ENCODE peak calls at places on chromosomes 12 and 14, in six cellular contexts. L, Y, N, G, Q and B are unnamed samples.
A peak's percentile ranks its signal among the peaks of the same experiment; 100 is the strongest.

GRCh38 chr14:50667491-50668007 is 557 bp downstream of the SAV1 start:
- DNase-seq in L (no peak), Y (peak; percentile 58), N (no peak), G (no peak), Q (no peak), B (no peak)

GRCh38 chr14:67722293-67722692 is 20.6 kb downstream of the RDH12 start:
- DNase-seq in L (peak; percentile 56), Y (no peak), N (peak; percentile 30), G (no peak), Q (no peak), B (no peak)

GRCh38 chr14:58777541-58777979 is 139.8 kb downstream of the DACT1 start:
- DNase-seq in L (peak; percentile 70), Y (no peak), N (no peak), G (peak; percentile 28), Q (no peak), B (no peak)

GRCh38 chr12:4441355-4442330 is 4.0 kb downstream of the FGF6 start:
- DNase-seq in L (no peak), Y (peak; percentile 10), N (no peak), G (no peak), Q (no peak), B (no peak)

GRCh38 chr12:127998936-127999467 is 268.0 kb upstream of the TMEM132C start:
- DNase-seq in L (no peak), Y (no peak), N (no peak), G (no peak), Q (no peak), B (no peak)

GRCh38 chr12:51827925-51828818 is 20.3 kb downstream of the FIGNL2 start:
- DNase-seq in L (peak; percentile 58), Y (no peak), N (no peak), G (no peak), Q (peak; percentile 67), B (no peak)

GRCh38 chr14:52025310-52025709 is 36.0 kb downstream of the RTRAF start:
- DNase-seq in L (peak; percentile 97), Y (no peak), N (no peak), G (no peak), Q (no peak), B (no peak)

GRCh38 chr12:115646210-115646609 is 631.3 kb downstream of the MED13L start:
- DNase-seq in L (no peak), Y (no peak), N (no peak), G (no peak), Q (no peak), B (no peak)

GRCh38 chr12:120631097-120631496 is 9.3 kb upstream of the CABP1 start:
- DNase-seq in L (no peak), Y (no peak), N (no peak), G (no peak), Q (no peak), B (no peak)

GRCh38 chr14:68979722-68980552 is 835 bp upstream of the ACTN1 start:
- DNase-seq in L (no peak), Y (peak; percentile 12), N (peak; percentile 27), G (peak; percentile 22), Q (peak; percentile 22), B (no peak)

GRCh38 chr14:27181304-27181703 is 583.5 kb upstream of the NOVA1 start:
- DNase-seq in L (no peak), Y (no peak), N (no peak), G (no peak), Q (no peak), B (no peak)

GRCh38 chr12:103962493-103962892 is 3.2 kb upstream of the TDG start:
- DNase-seq in L (no peak), Y (no peak), N (no peak), G (no peak), Q (no peak), B (no peak)

GRCh38 chr12:51908876-51909592 is 1.7 kb downstream of the ACVRL1 start:
- DNase-seq in L (no peak), Y (no peak), N (no peak), G (no peak), Q (no peak), B (no peak)

GRCh38 chr12:104763163-104763805 is 194.8 kb downstream of the SLC41A2 start:
- DNase-seq in L (peak; percentile 35), Y (no peak), N (no peak), G (no peak), Q (no peak), B (no peak)

GRCh38 chr14:70698288-70698687 is 56.6 kb downstream of the TTC9 start:
- DNase-seq in L (peak; percentile 34), Y (no peak), N (no peak), G (no peak), Q (no peak), B (no peak)

GRCh38 chr14:101065246-101065645 is 161.7 kb upstream of the RTL1 start:
- DNase-seq in L (no peak), Y (no peak), N (no peak), G (no peak), Q (no peak), B (no peak)

GRCh38 chr12:64526859-64527258 is 74.9 kb downstream of the TBK1 start:
- DNase-seq in L (peak; percentile 8), Y (no peak), N (no peak), G (no peak), Q (no peak), B (no peak)

GRCh38 chr12:20798561-20798960 is 11.9 kb upstream of the SLCO1B3 start:
- DNase-seq in L (peak; percentile 50), Y (peak; percentile 25), N (no peak), G (no peak), Q (no peak), B (peak; percentile 10)